ENCODE peak calls at places on chromosomes 7 and 10, in four cellular contexts. W, X, K and H are unnamed samples.

GRCh38 chr7:138832966-138833365 is 35.0 kb upstream of the ATP6V0A4 start:
- DNase-seq in X (no peak), K (no peak), W (no peak), H (no peak)

GRCh38 chr7:1843271-1843861 is 173.3 kb downstream of the ELFN1 start:
- DNase-seq in K (peak; percentile 9), X (peak; percentile 75), W (no peak), H (no peak)

GRCh38 chr7:155509725-155510551 is 36.4 kb downstream of the CNPY1 start:
- DNase-seq in X (no peak), W (no peak), K (no peak), H (no peak)

GRCh38 chr10:77144664-77145063 is 492.9 kb downstream of the KCNMA1 start:
- DNase-seq in X (no peak), W (no peak), K (no peak), H (no peak)

GRCh38 chr10:114337510-114338462 is 66.5 kb downstream of the AFAP1L2 start:
- DNase-seq in X (no peak), K (no peak), W (no peak), H (no peak)

GRCh38 chr7:18895456-18895855 is 222.0 kb downstream of the TWIST1 start:
- DNase-seq in K (peak; percentile 66), X (no peak), W (no peak), H (no peak)

GRCh38 chr7:561631-562393 is 42.2 kb upstream of the PDGFA start:
- DNase-seq in X (no peak), W (no peak), K (no peak), H (no peak)

GRCh38 chr7:43113622-43114450 is 1.4 kb downstream of the HECW1 start:
- DNase-seq in K (peak; percentile 10), X (no peak), W (no peak), H (no peak)

GRCh38 chr7:1044189-1045037 is at the start of gene GPR146:
- DNase-seq in X (peak; percentile 99), W (peak; percentile 90), K (peak; percentile 96), H (peak; percentile 95)

GRCh38 chr10:92876509-92877036 is 28.3 kb downstream of the EXOC6 start:
- DNase-seq in X (no peak), W (no peak), K (no peak), H (no peak)

GRCh38 chr10:109977382-109977806 is 30.4 kb upstream of the ADD3 start:
- DNase-seq in X (no peak), W (no peak), K (no peak), H (peak; percentile 86)

GRCh38 chr10:95730233-95730632 is 25.7 kb upstream of the ENTPD1 start:
- DNase-seq in K (no peak), W (no peak), X (no peak), H (no peak)

GRCh38 chr10:17428616-17429097 is 25.7 kb downstream of the ST8SIA6 start:
- DNase-seq in X (no peak), K (no peak), W (peak; percentile 28), H (no peak)

GRCh38 chr7:82234457-82235049 is 209.0 kb downstream of the CACNA2D1 start:
- DNase-seq in K (peak; percentile 72), W (peak; percentile 49), X (peak; percentile 60), H (no peak)

GRCh38 chr7:55074008-55074499 is 55.2 kb downstream of the EGFR start:
- DNase-seq in W (peak; percentile 89), K (peak; percentile 85), X (no peak), H (peak; percentile 97)

GRCh38 chr7:105268511-105269392 is 120.0 kb downstream of the SRPK2 start:
- DNase-seq in X (peak; percentile 36), W (peak; percentile 61), K (peak; percentile 80), H (peak; percentile 21)

GRCh38 chr7:117448655-117449054 is 21.4 kb upstream of the ASZ1 start:
- DNase-seq in K (no peak), X (no peak), W (no peak), H (no peak)

GRCh38 chr7:156534925-156535324 is 105.6 kb upstream of the RNF32 start:
- DNase-seq in K (no peak), W (no peak), X (no peak), H (no peak)

GRCh38 chr7:98278408-98278807 is 3.1 kb upstream of the BRI3 start:
- DNase-seq in W (no peak), X (no peak), K (no peak), H (no peak)

GRCh38 chr7:102453319-102453718 is 11.3 kb downstream of the ALKBH4 start:
- DNase-seq in W (peak; percentile 1), X (no peak), K (no peak), H (no peak)

GRCh38 chr7:118863961-118864360 is 639.5 kb downstream of the ANKRD7 start:
- DNase-seq in K (peak; percentile 20), X (no peak), W (no peak), H (no peak)

GRCh38 chr10:24722676-24723385 is 856 bp downstream of the ARHGAP21 start:
- DNase-seq in K (peak; percentile 59), W (peak; percentile 59), X (peak; percentile 85), H (peak; percentile 20)

GRCh38 chr10:103504181-103504783 is 10.8 kb downstream of the NEURL1 start:
- DNase-seq in W (peak; percentile 98), K (peak; percentile 84), X (no peak), H (peak; percentile 95)

GRCh38 chr10:128073880-128074279 is 52.3 kb downstream of the MKI67 start:
- DNase-seq in K (no peak), W (no peak), X (no peak), H (no peak)

GRCh38 chr7:82851126-82851525 is 311.6 kb downstream of the PCLO start:
- DNase-seq in K (no peak), X (no peak), W (no peak), H (no peak)

GRCh38 chr7:95205821-95206220 is 118.5 kb downstream of the PON1 start:
- DNase-seq in K (peak; percentile 44), W (no peak), X (no peak), H (peak; percentile 46)

GRCh38 chr10:50384238-50384637 is 132.9 kb upstream of the ASAH2 start:
- DNase-seq in W (no peak), K (no peak), X (no peak), H (no peak)

GRCh38 chr7:134420509-134421125 is 38.3 kb downstream of the AKR1B1 start:
- DNase-seq in X (peak; percentile 54), K (peak; percentile 69), W (peak; percentile 66), H (peak; percentile 61)

GRCh38 chr10:58515296-58515956 is 2.8 kb downstream of the BICC1 start:
- DNase-seq in W (no peak), K (no peak), X (no peak), H (no peak)

GRCh38 chr10:72503241-72503640 is 122.6 kb downstream of the MICU1 start:
- DNase-seq in K (peak; percentile 80), X (no peak), W (no peak), H (peak; percentile 59)

GRCh38 chr10:71665456-71665855 is 54.1 kb downstream of the C10orf105 start:
- DNase-seq in K (no peak), X (no peak), W (no peak), H (no peak)

DNA sequence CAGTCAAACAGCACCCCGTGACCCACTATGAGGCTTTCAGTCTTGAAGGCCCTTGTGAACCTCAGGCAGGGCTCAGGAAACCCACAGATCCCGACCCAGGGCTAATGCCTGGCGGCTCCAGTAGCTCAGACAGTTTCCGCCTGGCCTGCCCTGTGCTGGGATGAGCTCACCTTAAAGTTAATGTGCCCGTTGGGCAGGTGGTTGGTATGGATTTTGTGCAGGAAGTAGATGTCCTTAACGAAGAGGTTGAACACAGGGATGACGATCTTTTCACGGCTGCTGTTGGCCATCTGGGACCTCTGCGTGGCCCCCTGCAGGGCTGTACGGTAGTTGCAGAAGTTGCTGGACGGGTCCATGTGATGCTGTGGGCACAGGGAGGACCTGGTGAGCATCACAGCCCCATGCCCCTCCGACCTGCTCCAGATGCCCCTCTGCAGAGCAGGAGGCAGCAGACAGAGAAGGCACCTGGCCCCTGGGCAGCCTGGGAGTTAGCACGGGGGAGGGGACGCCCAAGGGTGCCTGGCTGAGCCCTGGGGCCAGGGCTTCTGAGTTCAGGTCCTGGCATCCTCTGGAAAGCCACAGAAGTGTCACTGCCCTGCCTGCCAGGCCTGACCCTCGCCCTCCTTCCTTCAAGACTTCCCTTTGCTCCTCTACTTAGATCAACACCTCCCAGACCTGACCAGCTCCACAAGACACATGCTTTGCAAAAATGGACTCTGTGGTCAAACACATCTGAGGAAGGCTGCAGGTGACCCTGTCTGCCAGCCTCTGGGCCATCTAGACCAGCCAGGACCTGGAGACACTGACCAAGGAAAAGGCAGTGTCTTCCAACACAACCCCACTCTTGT is 59.8 kb downstream of the CSGALNACT2 start:
- DNase-seq in W (no peak), K (no peak), X (no peak), H (peak; percentile 16)
- TF ChIP-seq CTCF in W (peak; percentile 41), K (peak; percentile 17), X (peak; percentile 51), H (peak; percentile 68)

GRCh38 chr10:18651324-18652007 is at the start of gene NSUN6:
- DNase-seq in K (peak; percentile 87), W (peak; percentile 92), X (peak; percentile 89), H (peak; percentile 88)

GRCh38 chr10:18647151-18647550 is 4.2 kb downstream of the NSUN6 start:
- DNase-seq in W (no peak), K (no peak), X (no peak), H (no peak)

GRCh38 chr10:18650618-18651017 is 769 bp downstream of the NSUN6 start:
- DNase-seq in K (no peak), X (no peak), W (peak; percentile 18), H (no peak)

GRCh38 chr10:18647945-18648344 is 3.4 kb downstream of the NSUN6 start:
- DNase-seq in W (no peak), K (no peak), X (no peak), H (no peak)

GRCh38 chr10:18649364-18649959 is 1.9 kb downstream of the NSUN6 start:
- DNase-seq in W (no peak), X (no peak), K (no peak), H (no peak)
- H3K4me3 ChIP-seq in W (no peak overlapping the region), X (peak overlapping the region; percentile 84), K (no peak overlapping the region), H (peak overlapping the region; percentile 18)

GRCh38 chr7:159105066-159105780 is 39.4 kb downstream of the VIPR2 start:
- DNase-seq in K (no peak), X (no peak), W (no peak), H (no peak)
- H3K27ac ChIP-seq in K (no peak overlapping the region), X (no peak overlapping the region), W (no peak overlapping the region), H (no peak overlapping the region)

DNA sequence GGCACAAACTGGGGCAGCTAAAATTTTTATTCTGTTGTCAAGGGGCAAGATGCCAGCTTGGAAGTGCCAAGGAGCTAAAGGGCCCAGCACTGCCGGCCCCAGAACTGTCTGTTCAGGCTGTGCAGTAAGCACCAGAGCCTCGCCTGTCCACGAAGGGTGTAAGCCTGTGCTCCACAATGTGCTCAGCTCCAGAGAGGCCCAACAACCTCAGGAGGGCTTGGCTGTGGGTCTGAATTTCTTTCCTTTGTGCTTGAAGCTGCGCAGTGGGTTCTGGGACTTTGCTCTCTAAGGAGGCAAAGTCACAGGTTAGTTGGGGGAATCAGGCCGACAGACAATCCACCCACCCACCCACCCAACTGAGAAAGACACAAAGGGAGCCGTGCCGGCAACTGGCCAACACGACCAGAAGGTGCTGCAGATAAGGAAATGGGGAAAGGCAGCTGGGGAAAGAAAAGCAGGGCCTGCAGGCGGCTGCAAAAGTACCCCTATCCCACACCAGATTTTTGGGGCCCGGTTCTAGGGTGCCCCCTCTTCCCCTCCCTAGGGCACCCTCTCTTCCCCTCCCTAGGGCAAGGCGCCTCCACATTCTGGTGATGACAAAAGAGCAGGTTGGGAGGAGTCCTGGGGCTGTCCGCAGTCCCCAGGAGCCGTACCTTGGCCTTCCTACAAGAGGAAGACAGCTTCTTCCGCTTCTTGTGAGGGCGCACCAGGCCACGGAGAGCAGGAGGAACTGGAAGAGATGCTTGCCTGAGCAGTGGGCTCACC is 7.7 kb downstream of the DDX56 start:
- DNase-seq in W (no peak), K (no peak), X (no peak), H (no peak)
- TF ChIP-seq CTCF in W (no peak), K (no peak), X (no peak), H (no peak)

GRCh38 chr10:102113956-102114857 is 6.0 kb downstream of the LDB1 start:
- DNase-seq in K (no peak), X (peak; percentile 34), W (no peak), H (no peak)
- H3K4me3 ChIP-seq in K (peak overlapping the region; percentile 55), X (peak overlapping the region; percentile 78), W (peak overlapping the region; percentile 81), H (peak overlapping the region; percentile 80)

GRCh38 chr10:70053212-70053895 is 708 bp downstream of the MACROH2A2 start:
- DNase-seq in K (no peak), W (no peak), X (peak; percentile 50), H (no peak)
- H3K27ac ChIP-seq in K (no peak overlapping the region), W (no peak overlapping the region), X (peak overlapping the region; percentile 93), H (no peak overlapping the region)